ENCODE peak calls at places on chromosomes 5 and 9, in six cellular contexts. Y, E, V, W, T and P are unnamed samples.
A peak's percentile ranks its signal among the peaks of the same experiment; 100 is the strongest.

GRCh38 chr9:96068511-96068910 is 193.0 kb downstream of the ERCC6L2 start:
- DNase-seq in Y (no peak), E (no peak), V (no peak), W (no peak), T (no peak), P (no peak)

GRCh38 chr5:150256416-150257064 is 33.0 kb downstream of the CAMK2A start:
- DNase-seq in Y (no peak), E (no peak), V (no peak), W (no peak), T (peak; percentile 81), P (no peak)

GRCh38 chr9:34370970-34371880 is 5.5 kb downstream of the MYORG start:
- DNase-seq in Y (no peak), E (no peak), V (no peak), W (no peak), T (no peak), P (no peak)

GRCh38 chr5:170307575-170308465 is 10.2 kb upstream of the LCP2 start:
- DNase-seq in Y (no peak), E (no peak), V (no peak), W (peak; percentile 24), T (no peak), P (no peak)

GRCh38 chr9:129384887-129385614 is 207.0 kb upstream of the IER5L start:
- DNase-seq in Y (no peak), E (no peak), V (no peak), W (no peak), T (no peak), P (no peak)

GRCh38 chr9:20361656-20362570 is 260.4 kb downstream of the MLLT3 start:
- DNase-seq in Y (no peak), E (no peak), V (no peak), W (no peak), T (no peak), P (no peak)

GRCh38 chr5:154850255-154851062 is at the start of gene FAXDC2:
- DNase-seq in Y (peak; percentile 56), E (no peak), V (no peak), W (no peak), T (peak; percentile 89), P (peak; percentile 41)

GRCh38 chr5:115838885-115839518 is 2.4 kb downstream of the ATG12 start:
- DNase-seq in Y (no peak), E (no peak), V (no peak), W (no peak), T (peak; percentile 66), P (no peak)

GRCh38 chr5:153831976-153832375 is 206.7 kb downstream of the FAM114A2 start:
- DNase-seq in Y (no peak), E (peak; percentile 60), V (no peak), W (no peak), T (peak; percentile 66), P (no peak)

GRCh38 chr5:116377276-116378006 is 197.2 kb downstream of the SEMA6A start:
- DNase-seq in Y (no peak), E (no peak), V (no peak), W (no peak), T (no peak), P (no peak)

GRCh38 chr5:35186749-35187148 is 43.5 kb downstream of the PRLR start:
- DNase-seq in Y (no peak), E (no peak), V (no peak), W (no peak), T (no peak), P (no peak)

GRCh38 chr9:70003786-70004185 is 39.9 kb upstream of the MAMDC2 start:
- DNase-seq in Y (no peak), E (no peak), V (no peak), W (no peak), T (no peak), P (no peak)

GRCh38 chr5:76754765-76755164 is 38.8 kb downstream of the F2R start:
- DNase-seq in Y (no peak), E (no peak), V (no peak), W (no peak), T (no peak), P (no peak)

GRCh38 chr5:76746677-76747076 is 30.8 kb downstream of the F2R start:
- DNase-seq in Y (no peak), E (no peak), V (no peak), W (no peak), T (no peak), P (no peak)

GRCh38 chr5:76755779-76756637 is 40.1 kb downstream of the F2R start:
- DNase-seq in Y (no peak), E (no peak), V (no peak), W (no peak), T (no peak), P (no peak)

GRCh38 chr5:76757049-76757448 is 41.1 kb downstream of the F2R start:
- DNase-seq in Y (no peak), E (no peak), V (no peak), W (no peak), T (no peak), P (no peak)

GRCh38 chr5:76751291-76751690 is 35.4 kb downstream of the F2R start:
- DNase-seq in Y (no peak), E (no peak), V (no peak), W (no peak), T (no peak), P (no peak)
- TF ChIP-seq CTCF in Y (no peak), E (no peak), V (no peak), W (no peak), T (no peak), P (no peak)

DNA sequence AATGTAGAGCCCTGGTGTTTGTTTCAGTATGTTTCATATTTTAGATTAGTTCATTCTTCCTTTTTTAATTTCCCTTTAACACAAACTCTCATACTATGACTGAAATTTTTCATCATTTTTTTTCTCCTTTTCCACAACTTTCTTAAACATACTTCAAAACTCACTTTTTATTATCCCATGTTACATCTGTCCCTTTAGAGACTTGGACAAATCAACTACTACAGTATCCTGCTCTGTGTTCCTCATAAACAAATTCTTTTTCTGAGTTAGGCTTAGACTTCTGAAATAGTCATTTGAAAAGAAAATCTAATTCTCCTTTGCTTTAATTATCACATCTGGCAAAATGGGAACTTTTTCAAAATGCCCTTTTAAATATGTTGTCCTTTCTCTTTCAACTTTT is 15.3 kb downstream of the MATR3 start:
- DNase-seq in Y (no peak), E (no peak), V (no peak), W (no peak), T (no peak), P (no peak)
- TF ChIP-seq CTCF in Y (no peak), E (no peak), V (no peak), W (no peak), T (no peak), P (no peak)

GRCh38 chr5:102536323-102536928 is 37.6 kb upstream of the SLCO6A1 start:
- DNase-seq in Y (no peak), E (peak; percentile 7), V (no peak), W (no peak), T (no peak), P (no peak)
- TF ChIP-seq CTCF in Y (peak; percentile 31), E (peak; percentile 55), V (peak; percentile 28), W (peak; percentile 49), T (peak; percentile 26), P (peak; percentile 52)

GRCh38 chr9:75184471-75184870 is 96.2 kb downstream of the OSTF1 start:
- DNase-seq in Y (no peak), E (no peak), V (no peak), W (no peak), T (no peak), P (no peak)

GRCh38 chr9:75183293-75183692 is 95.0 kb downstream of the OSTF1 start:
- DNase-seq in Y (no peak), E (no peak), V (no peak), W (no peak), T (no peak), P (no peak)

GRCh38 chr9:75186767-75187380 is 98.6 kb downstream of the OSTF1 start:
- DNase-seq in Y (no peak), E (no peak), V (no peak), W (peak; percentile 5), T (peak; percentile 25), P (no peak)

GRCh38 chr9:75188756-75189155 is 100.4 kb downstream of the OSTF1 start:
- DNase-seq in Y (no peak), E (no peak), V (no peak), W (no peak), T (no peak), P (no peak)

DNA sequence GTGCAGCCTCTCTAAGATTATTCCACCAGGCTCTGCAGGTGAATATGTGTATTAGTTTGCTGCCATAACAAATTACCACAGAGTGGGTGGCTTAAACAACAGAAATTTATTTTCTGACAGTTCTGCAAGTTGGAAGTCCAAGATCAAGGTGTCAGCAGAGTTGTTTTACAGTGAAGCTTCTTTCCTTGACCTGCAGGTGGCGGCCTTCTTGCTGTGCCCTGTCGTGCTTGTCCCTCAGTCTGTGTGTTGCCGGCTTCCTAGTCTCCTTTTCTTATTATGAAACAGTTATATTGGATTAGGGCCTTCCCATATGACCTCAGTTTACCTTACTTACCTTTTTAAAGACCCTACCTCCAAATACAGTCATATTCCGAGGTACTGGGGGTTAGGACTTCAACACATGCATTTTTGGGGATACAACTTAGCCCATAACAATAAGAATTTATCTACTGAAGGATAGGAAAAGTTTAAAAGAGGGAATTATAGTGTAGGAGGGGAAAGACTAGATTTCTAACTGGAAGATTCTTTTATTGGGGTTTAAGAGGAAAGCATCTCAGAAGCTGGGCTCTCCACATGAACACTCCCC is 97.4 kb downstream of the OSTF1 start:
- DNase-seq in Y (no peak), E (peak; percentile 38), V (peak; percentile 33), W (peak; percentile 42), T (peak; percentile 76), P (no peak)
- TF ChIP-seq CTCF in Y (peak; percentile 50), E (peak; percentile 78), V (peak; percentile 69), W (peak; percentile 79), T (peak; percentile 79), P (no peak)